ENCODE peak calls at places on chromosome 10, in seven cellular contexts. X is neural progenitor cell, H is lower lobe of right lung, N is keratinocyte, F is ascending aorta, C is prostate gland, S is BJ. Y is an unnamed sample. For H3K27me3, the result is how much of the 10 kb centered on the place peaks cover.

GRCh38 chr10:78759448-78760120 is 309.2 kb upstream of the ZMIZ1 start:
- DNase-seq in F (no peak), N (no peak), X (no peak), S (no peak), H (no peak), C (no peak), Y (no peak)

GRCh38 chr10:65291276-65291675 is 1634.6 kb upstream of the LRRTM3 start:
- DNase-seq in S (no peak), F (no peak), N (no peak), H (no peak), X (no peak), C (no peak), Y (no peak)

GRCh38 chr10:113027574-113028392 is 77.7 kb downstream of the TCF7L2 start:
- DNase-seq in H (no peak), F (no peak), X (peak), S (no peak), C (no peak), N (no peak), Y (no peak)

GRCh38 chr10:87646920-87647319 is 12.8 kb upstream of the PAPSS2 start:
- DNase-seq in C (no peak), F (no peak), H (no peak), S (no peak), X (no peak), N (no peak), Y (no peak)

GRCh38 chr10:122560279-122560804 is at the start of gene DMBT1:
- DNase-seq in S (no peak), H (no peak), F (peak), X (no peak), C (no peak), N (no peak), Y (no peak)

GRCh38 chr10:91493313-91493712 is 83.2 kb downstream of the HECTD2 start:
- DNase-seq in F (no peak), N (no peak), S (no peak), X (peak), C (no peak), H (no peak), Y (no peak)

GRCh38 chr10:71528371-71529202 is 131.9 kb downstream of the CDH23 start:
- DNase-seq in N (no peak), H (no peak), F (no peak), C (no peak), S (no peak), X (peak), Y (no peak)

GRCh38 chr10:132616170-132616994 is 78.8 kb downstream of the INPP5A start:
- DNase-seq in X (no peak), S (no peak), F (no peak), H (no peak), N (no peak), C (no peak), Y (no peak)

GRCh38 chr10:1166101-1166827 is 110.1 kb downstream of the WDR37 start:
- DNase-seq in C (no peak), N (no peak), H (no peak), X (no peak), F (no peak), S (no peak), Y (no peak)

GRCh38 chr10:97336942-97337719 is 2.6 kb upstream of the FRAT2 start:
- DNase-seq in F (no peak), C (peak), H (no peak), S (no peak), N (no peak), X (peak), Y (no peak)

GRCh38 chr10:43420369-43421200 is 11.6 kb upstream of the HNRNPF start:
- DNase-seq in S (peak), H (peak), N (no peak), F (peak), X (peak), C (peak), Y (no peak)

GRCh38 chr10:24118246-24118645 is 90.7 kb upstream of the KIAA1217 start:
- DNase-seq in S (no peak), F (no peak), C (no peak), H (no peak), X (peak), N (no peak), Y (no peak)

GRCh38 chr10:111119637-111120036 is 42.8 kb downstream of the ADRA2A start:
- DNase-seq in N (no peak), H (no peak), X (no peak), S (no peak), F (no peak), C (no peak), Y (no peak)

GRCh38 chr10:70930251-70931000 is 42.1 kb upstream of the PCBD1 start:
- DNase-seq in N (no peak), S (no peak), H (no peak), F (no peak), C (no peak), X (no peak), Y (no peak)

GRCh38 chr10:98416589-98416988 is 1.6 kb upstream of the PYROXD2 start:
- DNase-seq in N (no peak), S (no peak), F (peak), X (no peak), H (no peak), C (no peak), Y (no peak)

GRCh38 chr10:126014309-126014708 is 117.9 kb downstream of the FANK1 start:
- DNase-seq in S (peak), N (no peak), C (no peak), H (no peak), X (no peak), F (no peak), Y (peak)

GRCh38 chr10:76881477-76882220 is 756.0 kb downstream of the KCNMA1 start:
- DNase-seq in S (no peak), H (no peak), F (no peak), C (no peak), N (no peak), X (no peak), Y (no peak)

GRCh38 chr10:50946991-50947781 is 61.8 kb upstream of the A1CF start:
- DNase-seq in F (no peak), H (no peak), S (no peak), X (no peak), C (no peak), N (no peak), Y (no peak)

GRCh38 chr10:17257466-17258321 is 29.7 kb downstream of the VIM start:
- DNase-seq in N (no peak), F (peak), C (peak), X (peak), S (no peak), H (no peak), Y (no peak)

GRCh38 chr10:18073314-18073713 is 66.9 kb upstream of the CACNB2 start:
- DNase-seq in X (no peak), C (no peak), N (no peak), H (no peak), F (no peak), S (no peak), Y (no peak)

GRCh38 chr10:131398166-131398565 is 86.6 kb upstream of the TCERG1L start:
- DNase-seq in C (no peak), N (no peak), S (no peak), X (no peak), H (no peak), F (no peak), Y (no peak)

GRCh38 chr10:82778908-82779307 is 903.9 kb downstream of the NRG3 start:
- DNase-seq in S (no peak), X (no peak), N (no peak), H (no peak), C (no peak), F (no peak), Y (no peak)

GRCh38 chr10:88538038-88538437 is 45.1 kb downstream of the RNLS start:
- DNase-seq in S (peak), C (no peak), F (no peak), N (no peak), H (no peak), X (no peak), Y (peak)

GRCh38 chr10:14327535-14327934 is 3.2 kb downstream of the FRMD4A start:
- DNase-seq in C (no peak), H (no peak), X (no peak), S (no peak), F (no peak), N (no peak), Y (no peak)

GRCh38 chr10:119408969-119409371 is 133.5 kb downstream of the RGS10 start:
- DNase-seq in F (no peak), N (no peak), C (no peak), S (no peak), H (no peak), X (no peak), Y (no peak)

GRCh38 chr10:63173468-63174227 is 40.5 kb downstream of the NRBF2 start:
- DNase-seq in X (no peak), H (no peak), S (no peak), F (no peak), N (no peak), C (no peak), Y (no peak)

GRCh38 chr10:68871105-68871711 is 29.9 kb upstream of the DDX50 start:
- DNase-seq in N (no peak), X (peak), H (no peak), S (no peak), C (no peak), F (no peak), Y (peak)

GRCh38 chr10:7819126-7819470 is 793 bp downstream of the TAF3 start:
- DNase-seq in X (peak), F (no peak), C (peak), H (peak), N (no peak), S (no peak), Y (no peak)

GRCh38 chr10:50876409-50876808 is 9.0 kb downstream of the A1CF start:
- DNase-seq in F (no peak), S (no peak), H (no peak), X (no peak), C (no peak), N (no peak), Y (no peak)

GRCh38 chr10:11798862-11799735 is 24.1 kb upstream of the PROSER2 start:
- DNase-seq in F (no peak), H (no peak), X (peak), N (no peak), S (no peak), C (no peak), Y (peak)

GRCh38 chr10:77780180-77780579 is 142.6 kb upstream of the KCNMA1 start:
- DNase-seq in F (no peak), C (no peak), N (no peak), X (no peak), S (no peak), H (no peak), Y (no peak)

GRCh38 chr10:47063858-47064257 is 152.6 kb downstream of the PTPN20 start:
- DNase-seq in F (peak), C (no peak), S (no peak), X (no peak), N (no peak), H (no peak), Y (no peak)

GRCh38 chr10:29949411-29950011 is 109.9 kb downstream of the JCAD start:
- DNase-seq in S (peak), H (no peak), F (peak), N (peak), C (no peak), X (no peak), Y (peak)

GRCh38 chr10:84196083-84196482 is 1.7 kb downstream of the CDHR1 start:
- DNase-seq in N (no peak), F (no peak), C (no peak), X (no peak), H (no peak), S (no peak), Y (no peak)

GRCh38 chr10:30804478-30805055 is 175.0 kb upstream of the LYZL2 start:
- DNase-seq in X (no peak), F (no peak), H (no peak), N (no peak), C (peak), S (peak), Y (no peak)

GRCh38 chr10:126017961-126018560 is 121.7 kb downstream of the FANK1 start:
- DNase-seq in C (no peak), N (no peak), S (peak), F (no peak), X (no peak), H (no peak), Y (peak)

GRCh38 chr10:73967022-73967429 is 30.9 kb upstream of the VCL start:
- DNase-seq in S (no peak), N (no peak), F (peak), X (peak), C (no peak), H (no peak), Y (no peak)

GRCh38 chr10:47330366-47330765 is 8.1 kb downstream of the GDF2 start:
- DNase-seq in H (no peak), X (no peak), S (no peak), F (no peak), N (no peak), C (no peak), Y (no peak)

GRCh38 chr10:32211046-32211363 is 136.0 kb downstream of the EPC1 start:
- DNase-seq in S (no peak), F (no peak), N (no peak), C (no peak), H (no peak), X (no peak), Y (no peak)
- TF ChIP-seq CTCF in S (no peak), F (no peak), N (no peak), C (no peak), H (no peak), X (no peak), Y (no peak)

DNA sequence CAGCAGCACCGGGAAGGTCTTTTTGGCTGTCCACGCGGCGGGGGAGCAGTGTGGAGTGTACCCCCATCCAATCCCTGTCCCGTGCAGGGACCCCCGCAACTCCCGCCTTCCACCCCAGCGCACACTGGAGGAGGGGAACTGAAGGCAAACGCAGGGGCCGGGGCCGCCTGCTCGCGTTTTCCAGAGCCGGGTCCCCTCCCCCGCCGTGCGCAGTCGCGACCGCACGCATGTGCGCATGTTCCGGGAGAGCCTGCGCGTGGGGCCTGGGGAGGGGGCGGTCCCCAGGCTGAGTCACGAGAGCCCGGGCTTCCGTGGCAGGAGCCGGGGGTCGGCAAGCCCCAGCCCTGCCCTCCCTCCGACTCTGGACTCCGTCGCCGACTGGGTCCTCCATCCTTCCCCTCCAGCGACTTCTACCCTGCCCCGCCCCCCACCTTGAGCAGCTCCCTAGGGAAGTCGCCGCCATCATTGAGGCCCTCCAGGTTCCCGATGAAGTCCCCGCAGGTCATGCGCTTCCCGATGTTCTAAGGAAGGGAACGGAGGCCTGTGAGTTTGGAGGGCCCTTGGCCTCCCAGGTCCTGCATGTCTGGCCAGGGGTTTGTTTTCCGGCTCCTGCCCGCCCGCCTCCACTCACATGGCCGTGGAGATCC is 8.0 kb downstream of the PSD start:
- DNase-seq in F (no peak), C (no peak), X (peak), H (peak), S (no peak), N (no peak), Y (no peak)
- H3K4me3 ChIP-seq in F (peak), C (peak), X (peak), H (peak), S (peak), N (peak), Y (peak)

DNA sequence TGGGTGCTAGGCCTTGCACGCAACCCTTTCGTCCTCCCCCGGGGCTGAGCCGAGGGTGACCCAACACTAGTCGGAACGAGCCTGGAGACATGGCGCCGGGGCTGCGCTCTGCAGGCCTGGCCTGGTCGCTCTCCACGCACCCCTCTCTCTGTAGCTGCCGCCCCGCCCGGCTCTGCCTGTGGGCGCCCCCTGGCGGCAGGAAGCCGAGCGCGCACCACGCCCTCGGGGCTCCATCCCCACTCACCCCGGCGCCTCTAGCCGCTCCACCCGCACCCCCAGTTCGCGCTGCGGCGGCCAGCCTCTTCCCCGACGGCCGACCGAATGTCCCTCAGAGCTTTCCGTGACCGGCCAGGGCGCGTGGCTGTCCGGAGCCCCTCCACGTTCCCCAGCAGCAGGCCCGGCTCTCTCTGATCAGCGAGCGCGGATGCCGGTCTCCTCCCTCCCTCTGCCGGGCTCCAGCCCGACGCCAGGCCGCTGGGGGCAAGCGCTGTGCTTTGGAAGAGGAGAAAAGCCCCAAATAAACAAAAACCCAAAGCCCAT is 29.1 kb upstream of the KCNK18 start:
- DNase-seq in S (no peak), X (peak), C (no peak), H (peak), N (no peak), F (no peak), Y (no peak)
- H3K27me3 ChIP-seq in S (under half), X (half or more), C (half or more), H (half or more), N (half or more), F (under half), Y (half or more)

DNA sequence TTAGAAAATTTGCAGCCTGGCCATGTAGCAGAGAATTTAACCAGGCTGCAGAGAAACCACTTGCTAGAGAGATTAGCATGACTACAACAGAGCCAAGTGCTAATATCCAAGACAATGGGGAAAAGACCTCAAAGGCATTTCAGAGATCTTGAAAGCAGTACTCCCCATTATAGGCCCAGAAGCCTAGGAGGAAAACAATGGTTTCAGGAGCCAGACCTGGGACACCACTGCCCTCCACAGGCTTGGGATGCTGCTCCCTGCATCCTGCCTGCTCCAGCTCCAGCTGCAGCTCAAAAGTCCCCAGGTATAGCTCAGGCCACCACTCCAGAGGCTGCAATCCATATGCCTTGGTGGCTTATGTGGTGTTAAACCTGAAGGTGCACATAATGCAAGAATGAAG is 101.5 kb upstream of the TMEM72 start:
- DNase-seq in C (no peak), N (no peak), S (no peak), F (no peak), X (peak), H (no peak), Y (no peak)
- TF ChIP-seq CTCF in C (no peak), N (no peak), S (peak), F (no peak), X (peak), H (no peak), Y (no peak)

GRCh38 chr10:129693382-129693781 is 226.3 kb downstream of the MGMT start:
- DNase-seq in H (no peak), C (no peak), X (no peak), N (no peak), S (no peak), F (no peak), Y (no peak)
- H3K4me3 ChIP-seq in H (no peak), C (no peak), X (no peak), N (no peak), S (no peak), F (no peak), Y (no peak)

DNA sequence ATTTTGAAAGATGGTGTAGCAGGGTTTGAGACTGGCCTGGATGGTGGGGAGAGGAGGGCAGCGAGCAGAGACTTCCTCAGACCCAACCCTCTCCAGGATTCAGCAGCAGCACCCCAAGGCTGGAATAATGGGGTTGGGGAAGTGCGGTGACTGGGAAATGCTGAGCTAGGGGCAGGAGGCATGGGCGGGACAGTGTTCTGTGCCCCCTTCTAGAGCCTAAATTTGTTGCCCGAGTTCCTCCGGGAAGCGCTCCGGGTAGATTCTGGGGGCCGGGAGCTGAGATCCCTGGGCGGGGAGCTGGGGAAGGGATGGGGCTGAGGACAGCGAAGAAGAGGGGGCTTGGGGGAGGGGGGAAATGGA is at the start of gene CHAT:
- DNase-seq in C (no peak), X (no peak), F (peak), S (no peak), N (no peak), H (no peak), Y (no peak)
- H3K27me3 ChIP-seq in C (half or more), X (half or more), F (under half), S (half or more), N (half or more), H (half or more), Y (half or more)

GRCh38 chr10:124754227-124754626 is 10.0 kb upstream of the FAM53B start:
- DNase-seq in H (no peak), X (no peak), S (no peak), F (no peak), C (no peak), N (no peak), Y (no peak)

GRCh38 chr10:124756156-124756555 is 12.0 kb upstream of the FAM53B start:
- DNase-seq in H (no peak), C (no peak), F (no peak), X (no peak), S (no peak), N (no peak), Y (no peak)

GRCh38 chr10:124755581-124755980 is 11.4 kb upstream of the FAM53B start:
- DNase-seq in N (no peak), C (no peak), F (no peak), H (no peak), X (no peak), S (no peak), Y (no peak)
- TF ChIP-seq CTCF in N (no peak), C (no peak), F (no peak), H (no peak), X (no peak), S (no peak), Y (no peak)

GRCh38 chr10:22618081-22618785 is 96.1 kb downstream of the PIP4K2A start:
- DNase-seq in S (no peak), H (no peak), C (no peak), X (no peak), N (no peak), F (no peak), Y (no peak)

GRCh38 chr10:22615101-22615500 is 99.3 kb downstream of the PIP4K2A start:
- DNase-seq in F (no peak), H (no peak), N (no peak), S (no peak), X (no peak), C (no peak), Y (no peak)

GRCh38 chr10:22613011-22613410 is 101.4 kb downstream of the PIP4K2A start:
- DNase-seq in N (no peak), F (no peak), H (no peak), X (no peak), C (no peak), S (no peak), Y (no peak)

GRCh38 chr10:22617516-22617915 is 96.9 kb downstream of the PIP4K2A start:
- DNase-seq in C (no peak), H (no peak), X (no peak), F (no peak), N (no peak), S (no peak), Y (no peak)

GRCh38 chr10:22615819-22616499 is 98.4 kb downstream of the PIP4K2A start:
- DNase-seq in N (no peak), H (peak), X (no peak), S (no peak), F (no peak), C (no peak), Y (no peak)
- H3K4me3 ChIP-seq in N (no peak), H (peak), X (no peak), S (no peak), F (no peak), C (no peak), Y (no peak)

GRCh38 chr10:101124933-101125332 is 6.2 kb upstream of the TLX1 start:
- DNase-seq in H (no peak), C (no peak), X (no peak), N (no peak), S (no peak), F (no peak), Y (no peak)
- H3K27me3 ChIP-seq in H (half or more), C (under half), X (half or more), N (half or more), S (half or more), F (under half), Y (half or more)

Y was measured in kidney epithelial cell.